ENCODE peak calls at places on chromosomes 3 and 15, in four cellular contexts. B is activated CD4-positive, alpha-beta T cell treated with anti-CD3 and anti-CD28 coated beads, Interleukin-2, amount 10 ng/mL, durations not matched to agents 7 days and 5 days; X is CD4-positive, alpha-beta memory T cell; O is endothelial cell. C is an unnamed sample.

GRCh38 chr15:41465822-41466421 is 27.8 kb upstream of the ITPKA start:
- DNase-seq in O (peak), B (peak), X (no peak), C (no peak)

GRCh38 chr15:99511865-99512632 is 53.7 kb upstream of the MEF2A start:
- DNase-seq in X (no peak), O (no peak), B (no peak), C (no peak)

GRCh38 chr15:56869573-56869972 is 48.9 kb upstream of the TCF12 start:
- DNase-seq in B (peak), O (peak), X (no peak), C (no peak)

GRCh38 chr15:32898991-32899613 is 181.3 kb downstream of the GREM1 start:
- DNase-seq in B (no peak), X (no peak), O (no peak), C (no peak)

GRCh38 chr3:143206955-143207337 is 87.4 kb downstream of the CHST2 start:
- DNase-seq in O (no peak), X (no peak), B (no peak), C (no peak)

GRCh38 chr3:11335056-11335608 is 62.9 kb downstream of the ATG7 start:
- DNase-seq in O (peak), B (peak), X (peak), C (no peak)

GRCh38 chr15:92097473-92098178 is 244.1 kb downstream of the SLCO3A1 start:
- DNase-seq in X (no peak), B (peak), O (peak), C (peak)

GRCh38 chr3:8980756-8981257 is 17.5 kb upstream of the RAD18 start:
- DNase-seq in B (no peak), X (no peak), O (no peak), C (no peak)

GRCh38 chr3:12370758-12371157 is 81.9 kb downstream of the PPARG start:
- DNase-seq in X (no peak), B (no peak), O (peak), C (no peak)

GRCh38 chr3:134194247-134194646 is 56.4 kb downstream of the RYK start:
- DNase-seq in O (no peak), X (no peak), B (no peak), C (no peak)

GRCh38 chr3:152026033-152026556 is 152.7 kb downstream of the SUCNR1 start:
- DNase-seq in B (no peak), X (no peak), O (no peak), C (no peak)

GRCh38 chr15:67082007-67082536 is 16.7 kb downstream of the SMAD3 start:
- DNase-seq in O (no peak), B (peak), X (peak), C (peak)

GRCh38 chr3:51619983-51620382 is 51.1 kb upstream of the TEX264 start:
- DNase-seq in O (no peak), B (no peak), X (no peak), C (no peak)

GRCh38 chr3:124032351-124032880 is 40.5 kb upstream of the ROPN1 start:
- DNase-seq in X (peak), B (no peak), O (no peak), C (no peak)

GRCh38 chr3:167649731-167650130 is 4.0 kb downstream of the WDR49 start:
- DNase-seq in O (no peak), B (no peak), X (no peak), C (no peak)

GRCh38 chr3:171462224-171462623 is 2.0 kb upstream of the TNIK start:
- DNase-seq in O (no peak), X (peak), B (peak), C (peak)

GRCh38 chr3:143266512-143266911 is 146.9 kb downstream of the CHST2 start:
- DNase-seq in O (no peak), B (no peak), X (no peak), C (no peak)

GRCh38 chr3:193396451-193397244 is 18.1 kb upstream of the ATP13A5 start:
- DNase-seq in O (no peak), B (no peak), X (no peak), C (no peak)

GRCh38 chr3:47578119-47578630 is 490 bp downstream of the CSPG5 start:
- DNase-seq in O (peak), X (peak), B (peak), C (no peak)

GRCh38 chr15:75107905-75108838 is 84.8 kb downstream of the PPCDC start:
- DNase-seq in B (peak), O (no peak), X (peak), C (no peak)

GRCh38 chr3:65479118-65479517 is 559.6 kb downstream of the MAGI1 start:
- DNase-seq in X (no peak), O (no peak), B (no peak), C (no peak)

GRCh38 chr15:29805708-29806104 is 16.6 kb downstream of the TJP1 start:
- DNase-seq in O (no peak), B (no peak), X (no peak), C (no peak)

GRCh38 chr3:84958495-84959469 is at the start of gene CADM2:
- DNase-seq in B (peak), X (peak), O (peak), C (peak)

GRCh38 chr3:12751548-12751947 is 7.5 kb downstream of the TMEM40 start:
- DNase-seq in B (no peak), O (no peak), X (no peak), C (no peak)

GRCh38 chr3:124699686-124700396 is 30.4 kb upstream of the UMPS start:
- DNase-seq in O (no peak), B (no peak), X (no peak), C (no peak)

GRCh38 chr15:96494530-96494929 is 164.0 kb downstream of the NR2F2 start:
- DNase-seq in X (no peak), B (no peak), O (no peak), C (no peak)

GRCh38 chr3:163939926-163940325 is 1138.4 kb downstream of the SI start:
- DNase-seq in B (no peak), O (no peak), X (no peak), C (no peak)

GRCh38 chr3:48783304-48783703 is 64.4 kb downstream of the PRKAR2A start:
- DNase-seq in X (no peak), B (no peak), O (no peak), C (no peak)

GRCh38 chr3:81302045-81302444 is 459.4 kb downstream of the GBE1 start:
- DNase-seq in O (peak), B (peak), X (no peak), C (no peak)